ENCODE peak calls at places on chromosome 6, in five cellular contexts. S, J, V, X and E are unnamed samples.

GRCh38 chr6:43809417-43810305 is 39.6 kb downstream of the VEGFA start:
- DNase-seq in S (peak), J (no peak), V (peak), X (peak), E (peak)

GRCh38 chr6:149859368-149859767 is 4.8 kb downstream of the LRP11 start:
- DNase-seq in S (peak), J (no peak), V (no peak), X (no peak), E (peak)

GRCh38 chr6:46513533-46513932 is 22.3 kb upstream of the RCAN2 start:
- DNase-seq in S (no peak), J (no peak), V (no peak), X (no peak), E (no peak)

GRCh38 chr6:163780993-163781392 is 366.5 kb downstream of the QKI start:
- DNase-seq in S (peak), J (no peak), V (no peak), X (peak), E (no peak)

GRCh38 chr6:157272372-157272771 is 50.9 kb downstream of the TMEM242 start:
- DNase-seq in S (no peak), J (no peak), V (no peak), X (no peak), E (no peak)

GRCh38 chr6:159821726-159822125 is 21.6 kb downstream of the PNLDC1 start:
- DNase-seq in S (no peak), J (no peak), V (no peak), X (no peak), E (no peak)

GRCh38 chr6:88612631-88613030 is 350.8 kb downstream of the RNGTT start:
- DNase-seq in S (no peak), J (no peak), V (no peak), X (no peak), E (no peak)

GRCh38 chr6:15427360-15428070 is 181.6 kb downstream of the JARID2 start:
- DNase-seq in S (no peak), J (no peak), V (no peak), X (no peak), E (no peak)

GRCh38 chr6:169969372-169970099 is 218.1 kb downstream of the ERMARD start:
- DNase-seq in S (no peak), J (no peak), V (no peak), X (no peak), E (peak)

GRCh38 chr6:10418862-10419748 is 4.2 kb upstream of the TFAP2A start:
- DNase-seq in S (peak), J (no peak), V (no peak), X (no peak), E (no peak)

GRCh38 chr6:104788400-104788799 is 71.3 kb downstream of the HACE1 start:
- DNase-seq in S (no peak), J (no peak), V (no peak), X (no peak), E (no peak)

GRCh38 chr6:90846824-90847223 is 260.0 kb upstream of the MAP3K7 start:
- DNase-seq in S (no peak), J (no peak), V (no peak), X (no peak), E (no peak)

GRCh38 chr6:88908598-88909548 is 54.5 kb downstream of the RNGTT start:
- DNase-seq in S (no peak), J (no peak), V (no peak), X (no peak), E (no peak)

GRCh38 chr6:14612016-14612415 is 494.4 kb downstream of the CD83 start:
- DNase-seq in S (no peak), J (peak), V (peak), X (no peak), E (no peak)

GRCh38 chr6:13191461-13191860 is 136.9 kb downstream of the TBC1D7 start:
- DNase-seq in S (no peak), J (no peak), V (no peak), X (no peak), E (no peak)

GRCh38 chr6:132445201-132445951 is 44.1 kb upstream of the MOXD1 start:
- DNase-seq in S (no peak), J (peak), V (peak), X (peak), E (peak)

GRCh38 chr6:170276369-170277057 is 14.4 kb downstream of the DLL1 start:
- DNase-seq in S (no peak), J (no peak), V (no peak), X (no peak), E (no peak)

GRCh38 chr6:24394777-24395437 is 7.8 kb upstream of the MRS2 start:
- DNase-seq in S (no peak), J (peak), V (no peak), X (no peak), E (no peak)

GRCh38 chr6:1820714-1821113 is 211.0 kb downstream of the FOXC1 start:
- DNase-seq in S (no peak), J (no peak), V (no peak), X (no peak), E (no peak)

GRCh38 chr6:44004625-44005506 is 122.4 kb downstream of the MRPL14 start:
- DNase-seq in S (no peak), J (no peak), V (no peak), X (no peak), E (no peak)

GRCh38 chr6:170087946-170088348 is 202.9 kb downstream of the DLL1 start:
- DNase-seq in S (no peak), J (no peak), V (no peak), X (no peak), E (peak)

GRCh38 chr6:17721671-17722070 is 14.9 kb upstream of the NUP153 start:
- DNase-seq in S (no peak), J (no peak), V (no peak), X (no peak), E (no peak)

GRCh38 chr6:107490568-107491058 is 696 bp downstream of the SOBP start:
- DNase-seq in S (peak), J (no peak), V (no peak), X (no peak), E (no peak)

GRCh38 chr6:81875776-81876293 is 123.4 kb upstream of the TENT5A start:
- DNase-seq in S (no peak), J (no peak), V (no peak), X (peak), E (no peak)

GRCh38 chr6:36376183-36376582 is 11.3 kb downstream of the ETV7 start:
- DNase-seq in S (no peak), J (no peak), V (no peak), X (no peak), E (no peak)

GRCh38 chr6:137218473-137218916 is 690 bp downstream of the IFNGR1 start:
- DNase-seq in S (peak), J (no peak), V (no peak), X (no peak), E (no peak)

GRCh38 chr6:154649723-154650122 is 83.5 kb upstream of the SCAF8 start:
- DNase-seq in S (no peak), J (no peak), V (no peak), X (no peak), E (no peak)

GRCh38 chr6:44177691-44178423 is 19.2 kb downstream of the CAPN11 start:
- DNase-seq in S (peak), J (peak), V (no peak), X (peak), E (no peak)

GRCh38 chr6:33668914-33669313 is 42.6 kb downstream of the UQCC2 start:
- DNase-seq in S (peak), J (no peak), V (no peak), X (no peak), E (no peak)

GRCh38 chr6:120913519-120913918 is 420.8 kb downstream of the TBC1D32 start:
- DNase-seq in S (no peak), J (no peak), V (no peak), X (no peak), E (no peak)

GRCh38 chr6:56860466-56860865 is 94.4 kb upstream of the BEND6 start:
- DNase-seq in S (peak), J (no peak), V (no peak), X (no peak), E (no peak)

GRCh38 chr6:64409948-64410347 is 774.3 kb downstream of the PHF3 start:
- DNase-seq in S (no peak), J (no peak), V (no peak), X (no peak), E (no peak)

GRCh38 chr6:128632131-128632530 is 111.7 kb upstream of the PTPRK start:
- DNase-seq in S (peak), J (no peak), V (no peak), X (no peak), E (no peak)

GRCh38 chr6:170051229-170052172 is 239.4 kb downstream of the DLL1 start:
- DNase-seq in S (no peak), J (no peak), V (no peak), X (no peak), E (no peak)

GRCh38 chr6:128363424-128363823 is 157.0 kb downstream of the PTPRK start:
- DNase-seq in S (no peak), J (no peak), V (no peak), X (no peak), E (no peak)

GRCh38 chr6:61842005-61842404 is 444.0 kb downstream of the KHDRBS2 start:
- DNase-seq in S (peak), J (no peak), V (no peak), X (no peak), E (no peak)